ENCODE peak calls at places on chromosomes 5 and 9, in five cellular contexts. P is left ventricle myocardium inferior, S is H9, N is GM13977, H is lower lobe of right lung. A is an unnamed sample.

GRCh38 chr5:75933489-75933888 is 149.7 kb upstream of the SV2C start:
- DNase-seq in S (no peak), P (no peak), H (no peak), N (no peak), A (no peak)

GRCh38 chr5:173736923-173737412 is 120.5 kb upstream of the BOD1 start:
- DNase-seq in H (no peak), S (no peak), P (no peak), N (peak), A (no peak)

GRCh38 chr9:136980669-136981478 is 1.9 kb upstream of the LCNL1 start:
- DNase-seq in P (no peak), N (no peak), S (no peak), H (no peak), A (no peak)

GRCh38 chr5:37799865-37800421 is 39.9 kb downstream of the GDNF start:
- DNase-seq in H (no peak), P (no peak), S (no peak), N (no peak), A (no peak)

GRCh38 chr9:127185931-127186781 is 63.7 kb upstream of the ANGPTL2 start:
- DNase-seq in H (peak), N (no peak), S (no peak), P (peak), A (no peak)

GRCh38 chr5:138504799-138505198 is 38.2 kb downstream of the ETF1 start:
- DNase-seq in S (no peak), N (no peak), H (no peak), P (peak), A (no peak)

GRCh38 chr9:113807173-113808061 is 68.7 kb upstream of the ZNF618 start:
- DNase-seq in S (peak), N (peak), P (peak), H (no peak), A (peak)

GRCh38 chr9:112754578-112754977 is 4.0 kb downstream of the SNX30 start:
- DNase-seq in N (peak), S (no peak), H (no peak), P (no peak), A (no peak)

GRCh38 chr9:13113201-13113600 is 166.3 kb downstream of the MPDZ start:
- DNase-seq in H (no peak), S (no peak), N (no peak), P (no peak), A (no peak)

GRCh38 chr5:38265546-38266179 is 7.3 kb downstream of the EGFLAM start:
- DNase-seq in S (peak), H (no peak), N (peak), P (peak), A (no peak)

GRCh38 chr5:60810438-60811085 is 33.5 kb downstream of the ELOVL7 start:
- DNase-seq in N (no peak), S (no peak), P (no peak), H (no peak), A (no peak)

GRCh38 chr9:31519011-31519410 is 865.4 kb upstream of the ACO1 start:
- DNase-seq in S (peak), P (no peak), H (no peak), N (no peak), A (no peak)

GRCh38 chr9:91730806-91731205 is 219.2 kb downstream of the ROR2 start:
- DNase-seq in S (no peak), P (no peak), N (no peak), H (no peak), A (no peak)

GRCh38 chr5:34486160-34486765 is 169.9 kb upstream of the RAI14 start:
- DNase-seq in N (peak), P (peak), H (peak), S (peak), A (peak)

GRCh38 chr5:180135128-180135955 is 63.8 kb upstream of the RNF130 start:
- DNase-seq in P (no peak), S (no peak), H (peak), N (no peak), A (no peak)

GRCh38 chr9:126303488-126303887 is 23.1 kb upstream of the MVB12B start:
- DNase-seq in N (no peak), P (no peak), H (no peak), S (no peak), A (no peak)

GRCh38 chr5:103259705-103260355 is 1.3 kb downstream of the MACIR start:
- DNase-seq in H (no peak), S (peak), N (no peak), P (no peak), A (no peak)

GRCh38 chr5:171149772-171150171 is 159.3 kb upstream of the TLX3 start:
- DNase-seq in P (no peak), S (no peak), H (no peak), N (no peak), A (no peak)

GRCh38 chr5:4576161-4576748 is 563.9 kb upstream of the ADAMTS16 start:
- DNase-seq in P (no peak), S (no peak), N (no peak), H (no peak), A (no peak)

GRCh38 chr9:10130061-10130675 is 482.6 kb downstream of the PTPRD start:
- DNase-seq in P (no peak), N (no peak), H (no peak), S (no peak), A (no peak)

GRCh38 chr9:93818795-93819472 is 136.2 kb downstream of the BARX1 start:
- DNase-seq in H (no peak), P (no peak), S (no peak), N (no peak), A (no peak)

GRCh38 chr9:127608104-127608966 is 3.7 kb upstream of the STXBP1 start:
- DNase-seq in S (peak), H (peak), P (peak), N (peak), A (peak)

GRCh38 chr9:12935714-12936113 is 160.9 kb downstream of the LURAP1L start:
- DNase-seq in H (no peak), S (no peak), P (no peak), N (no peak), A (no peak)

GRCh38 chr5:54646285-54647101 is 128.9 kb downstream of the SNX18 start:
- DNase-seq in N (peak), H (peak), S (peak), P (peak), A (no peak)

GRCh38 chr9:76818271-76818670 is 54.0 kb downstream of the PCA3 start:
- DNase-seq in H (no peak), S (peak), N (no peak), P (peak), A (no peak)

GRCh38 chr9:88037285-88037845 is 63.0 kb upstream of the CDK20 start:
- DNase-seq in N (no peak), S (peak), P (no peak), H (no peak), A (no peak)

GRCh38 chr5:65506961-65507360 is 25.2 kb upstream of the ADAMTS6 start:
- DNase-seq in N (no peak), H (no peak), S (no peak), P (no peak), A (no peak)

GRCh38 chr9:125074976-125075375 is 68.4 kb downstream of the SCAI start:
- DNase-seq in P (no peak), H (no peak), N (no peak), S (no peak), A (no peak)

GRCh38 chr5:78605611-78606010 is 43.0 kb downstream of the LHFPL2 start:
- DNase-seq in P (no peak), H (no peak), S (no peak), N (no peak), A (no peak)

GRCh38 chr9:124501771-124502320 is 5.4 kb downstream of the NR5A1 start:
- DNase-seq in P (peak), S (no peak), N (no peak), H (no peak), A (no peak)

GRCh38 chr5:157331807-157332206 is 65.9 kb downstream of the CYFIP2 start:
- DNase-seq in S (no peak), P (no peak), H (no peak), N (no peak), A (no peak)

GRCh38 chr5:76175821-76176403 is 92.7 kb downstream of the SV2C start:
- DNase-seq in H (no peak), S (no peak), P (no peak), N (peak), A (no peak)

GRCh38 chr5:135660826-135661555 is 82.2 kb upstream of the CXCL14 start:
- DNase-seq in S (no peak), H (no peak), P (no peak), N (no peak), A (no peak)

GRCh38 chr9:114078021-114078780 is at the start of gene AMBP:
- DNase-seq in H (no peak), N (no peak), S (no peak), P (no peak), A (no peak)

GRCh38 chr5:57447656-57448055 is 35.0 kb downstream of the ACTBL2 start:
- DNase-seq in P (no peak), H (no peak), N (no peak), S (no peak), A (no peak)

GRCh38 chr5:137594717-137595116 is 95.6 kb upstream of the SPOCK1 start:
- DNase-seq in N (no peak), H (no peak), P (no peak), S (no peak), A (no peak)

GRCh38 chr9:92808726-92809451 is 44.3 kb upstream of the BICD2 start:
- DNase-seq in P (peak), S (peak), N (peak), H (peak), A (peak)

GRCh38 chr5:57482671-57483106 is at the start of gene ACTBL2:
- DNase-seq in H (no peak), S (no peak), P (no peak), N (no peak), A (no peak)

GRCh38 chr9:135297716-135298075 is 181.9 kb upstream of the PPP1R26 start:
- DNase-seq in P (no peak), H (no peak), S (no peak), N (no peak), A (no peak)

GRCh38 chr9:114460513-114461225 is 44.6 kb downstream of the WHRN start:
- DNase-seq in H (no peak), S (peak), N (no peak), P (no peak), A (no peak)

DNA sequence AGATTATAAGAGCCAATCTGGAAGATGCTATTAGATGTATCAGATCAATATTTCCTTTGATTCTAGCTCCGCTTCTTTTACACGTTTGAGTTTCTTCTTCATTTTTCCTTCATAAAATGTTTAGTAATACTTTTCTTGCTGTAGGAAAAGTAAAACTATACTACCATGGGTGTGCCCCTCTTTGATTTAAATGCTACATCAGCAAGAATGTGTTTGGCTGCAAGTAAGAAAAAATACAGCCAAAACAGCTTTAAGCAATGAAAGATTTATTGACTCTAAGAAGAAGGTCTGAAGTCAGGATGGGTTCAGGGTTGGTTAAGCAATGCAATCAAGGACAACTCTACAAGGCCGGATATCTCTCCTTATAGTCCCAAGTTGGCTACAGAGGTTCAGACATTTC is 126.4 kb downstream of the KCTD16 start:
- DNase-seq in P (no peak), N (no peak), H (no peak), S (no peak), A (no peak)
- TF ChIP-seq CTCF in P (no peak), N (no peak), H (no peak), S (no peak), A (no peak)

GRCh38 chr5:11105706-11106105 is 344.7 kb upstream of the DAP start:
- DNase-seq in H (no peak), S (no peak), P (no peak), N (no peak), A (no peak)
- TF ChIP-seq CTCF in H (no peak), S (no peak), P (no peak), N (no peak), A (no peak)

GRCh38 chr9:133188006-133188842 is 20.8 kb downstream of the OBP2B start:
- DNase-seq in H (no peak), P (no peak), N (no peak), S (peak), A (no peak)
- TF ChIP-seq CTCF in H (peak), P (peak), N (peak), S (peak), A (peak)

GRCh38 chr5:63564789-63565188 is 397.5 kb downstream of the HTR1A start:
- DNase-seq in H (no peak), S (no peak), P (no peak), N (no peak), A (no peak)
- TF ChIP-seq CTCF in H (no peak), S (peak), P (peak), N (no peak), A (no peak)